ENCODE peak calls at places on chromosomes 3 and 15, in eight cellular contexts. Q is IMR-90, H is A549, C is tibial nerve, F is bronchial epithelial cell, W is NB4, Y is AG09309, T is K562. M is an unnamed sample.

GRCh38 chr3:65526656-65527055 is 512.1 kb downstream of the MAGI1 start:
- DNase-seq in F (no peak), W (no peak), Q (no peak), H (no peak), T (no peak), C (no peak), Y (no peak), M (no peak)

GRCh38 chr15:63945838-63946298 is 100.4 kb downstream of the DAPK2 start:
- DNase-seq in W (no peak), C (no peak), Y (no peak), H (no peak), F (peak; percentile 94), Q (no peak), T (no peak), M (no peak)

GRCh38 chr3:112671930-112672715 is 31.2 kb upstream of the CCDC80 start:
- DNase-seq in W (no peak), H (no peak), Q (peak; percentile 98), F (peak; percentile 80), C (no peak), T (no peak), Y (peak; percentile 98), M (no peak)

GRCh38 chr3:111639316-111639715 is 44.2 kb upstream of the ZBED2 start:
- DNase-seq in Y (no peak), Q (no peak), H (no peak), F (peak; percentile 76), T (no peak), C (no peak), W (no peak), M (no peak)

GRCh38 chr15:65333863-65334262 is 29.4 kb downstream of the RNU5B-1 start:
- DNase-seq in W (no peak), T (no peak), Q (no peak), Y (no peak), F (no peak), H (no peak), C (no peak), M (no peak)

GRCh38 chr3:160739079-160739478 is 17.0 kb upstream of the PPM1L start:
- DNase-seq in C (no peak), Q (no peak), W (no peak), T (no peak), H (no peak), F (no peak), Y (no peak), M (no peak)

GRCh38 chr15:95277266-95277665 is 1045.9 kb downstream of the MCTP2 start:
- DNase-seq in C (no peak), T (no peak), Y (peak; percentile 83), H (no peak), F (peak; percentile 74), W (no peak), Q (peak; percentile 98), M (no peak)

GRCh38 chr3:47057212-47057671 is 77.8 kb downstream of the NBEAL2 start:
- DNase-seq in Q (peak; percentile 31), H (no peak), W (no peak), T (no peak), F (peak; percentile 57), Y (peak; percentile 24), C (no peak), M (no peak)

GRCh38 chr15:59691194-59691805 is 2.2 kb upstream of the BNIP2 start:
- DNase-seq in Q (peak; percentile 58), C (no peak), W (peak; percentile 67), H (peak; percentile 36), T (no peak), F (peak; percentile 58), Y (no peak), M (no peak)

GRCh38 chr3:141176775-141177174 is 54.9 kb upstream of the PXYLP1 start:
- DNase-seq in T (no peak), W (no peak), H (no peak), Q (no peak), Y (no peak), C (no peak), F (no peak), M (no peak)

GRCh38 chr3:120304569-120305090 is 19.6 kb upstream of the GPR156 start:
- DNase-seq in C (no peak), Q (no peak), T (no peak), W (no peak), F (no peak), H (no peak), Y (no peak), M (no peak)

GRCh38 chr3:182790612-182791011 is 2.7 kb upstream of the ATP11B start:
- DNase-seq in H (no peak), Q (no peak), F (no peak), W (no peak), Y (no peak), T (no peak), C (no peak), M (no peak)

GRCh38 chr15:63466378-63467192 is 37.8 kb upstream of the USP3 start:
- DNase-seq in W (peak; percentile 81), F (peak; percentile 75), Q (peak; percentile 70), H (peak; percentile 91), Y (no peak), T (peak; percentile 71), C (no peak), M (no peak)

GRCh38 chr3:81289676-81290075 is 471.8 kb downstream of the GBE1 start:
- DNase-seq in F (no peak), Y (no peak), T (no peak), C (no peak), H (no peak), W (no peak), Q (peak; percentile 1), M (no peak)

GRCh38 chr3:141553055-141553454 is 66.2 kb downstream of the RASA2 start:
- DNase-seq in T (no peak), Q (no peak), H (no peak), C (no peak), F (no peak), W (no peak), Y (no peak), M (no peak)

GRCh38 chr15:82680200-82681102 is 29.2 kb downstream of the AP3B2 start:
- DNase-seq in Y (no peak), H (peak; percentile 67), Q (no peak), W (no peak), C (no peak), F (peak; percentile 64), T (peak; percentile 98), M (peak; percentile 70)
- TF ChIP-seq CTCF in Y (no peak), H (peak; percentile 14), Q (no peak), W (no peak), C (no peak), F (peak; percentile 54), T (peak; percentile 72), M (no peak)

GRCh38 chr15:79035111-79035601 is 55.4 kb downstream of the RASGRF1 start:
- DNase-seq in Q (no peak), W (no peak), H (no peak), F (peak; percentile 48), C (no peak), T (no peak), Y (no peak), M (no peak)
- TF ChIP-seq CTCF in Q (peak; percentile 21), W (no peak), H (no peak), F (peak; percentile 38), C (no peak), T (no peak), Y (peak; percentile 9), M (peak; percentile 43)

GRCh38 chr3:124352143-124352528 is 360.2 kb upstream of the ROPN1 start:
- DNase-seq in C (no peak), Y (no peak), W (no peak), T (no peak), Q (no peak), H (no peak), F (no peak), M (no peak)

GRCh38 chr3:124346487-124346886 is 354.6 kb upstream of the ROPN1 start:
- DNase-seq in C (no peak), Y (no peak), F (no peak), W (no peak), Q (no peak), H (no peak), T (no peak), M (no peak)

GRCh38 chr3:124345845-124346244 is 353.9 kb upstream of the ROPN1 start:
- DNase-seq in Q (no peak), Y (no peak), T (no peak), W (no peak), H (no peak), C (no peak), F (no peak), M (no peak)

GRCh38 chr3:124351430-124352142 is 359.7 kb upstream of the ROPN1 start:
- DNase-seq in F (peak; percentile 66), Y (peak; percentile 40), H (peak; percentile 60), C (no peak), Q (peak; percentile 78), W (peak; percentile 46), T (peak; percentile 18), M (no peak)

GRCh38 chr3:124347418-124347817 is 355.5 kb upstream of the ROPN1 start:
- DNase-seq in Q (no peak), C (no peak), T (no peak), F (no peak), H (no peak), W (peak; percentile 1), Y (no peak), M (no peak)
- TF ChIP-seq CTCF in Q (no peak), C (no peak), T (no peak), F (no peak), H (no peak), W (no peak), Y (no peak), M (no peak)

GRCh38 chr3:71990545-71990944 is 205.6 kb upstream of the PROK2 start:
- DNase-seq in H (no peak), T (no peak), F (no peak), C (no peak), W (no peak), Q (no peak), Y (no peak), M (no peak)

GRCh38 chr3:71984843-71985594 is 200.1 kb upstream of the PROK2 start:
- DNase-seq in Q (no peak), H (no peak), Y (no peak), T (no peak), F (no peak), W (no peak), C (no peak), M (no peak)

GRCh38 chr3:71987828-71988227 is 202.9 kb upstream of the PROK2 start:
- DNase-seq in Y (peak; percentile 71), W (peak; percentile 83), C (no peak), Q (no peak), H (no peak), T (no peak), F (no peak), M (no peak)

GRCh38 chr3:71989165-71989564 is 204.2 kb upstream of the PROK2 start:
- DNase-seq in T (no peak), Y (no peak), W (no peak), C (no peak), H (peak; percentile 10), F (peak; percentile 40), Q (peak; percentile 13), M (no peak)

DNA sequence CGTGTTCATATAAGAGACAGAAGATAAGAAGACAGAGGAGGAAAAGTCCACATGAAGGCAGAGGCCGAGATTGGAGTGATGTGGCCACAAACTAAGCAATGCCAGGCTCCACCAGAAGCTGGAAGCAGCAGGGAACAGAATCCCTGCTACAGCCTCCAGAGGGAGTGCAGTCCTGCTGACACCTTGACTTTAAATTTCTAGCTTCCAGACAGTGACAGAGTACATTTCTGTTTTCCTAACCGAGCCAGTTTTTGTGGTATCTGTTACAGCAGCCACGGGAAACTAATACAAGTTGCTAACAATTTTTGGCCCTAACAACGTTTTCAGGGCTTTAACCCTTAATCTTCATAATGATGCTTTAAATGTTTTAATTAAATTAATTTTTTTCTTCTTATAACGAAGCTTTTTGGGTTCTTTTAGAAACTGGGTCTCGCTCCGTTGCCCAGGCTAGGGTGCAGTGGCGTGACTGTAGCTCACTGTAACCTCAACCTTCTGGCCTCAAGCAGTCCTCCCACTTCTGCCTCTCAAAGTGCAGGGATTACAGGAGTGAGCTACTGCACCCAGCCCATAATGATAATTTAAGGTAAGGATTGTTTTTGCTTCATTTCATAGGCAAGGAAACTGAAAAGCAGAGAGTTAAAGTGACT is 202.3 kb upstream of the PROK2 start:
- DNase-seq in Y (no peak), C (no peak), T (no peak), F (no peak), Q (peak; percentile 11), H (no peak), W (no peak), M (no peak)
- TF ChIP-seq CTCF in Y (peak; percentile 56), C (no peak), T (peak; percentile 57), F (peak; percentile 43), Q (peak; percentile 30), H (peak; percentile 19), W (no peak), M (no peak)

M was measured in mesothelial cell of epicardium.